ENCODE peak calls at places on chromosomes 4 and X, in ten cellular contexts. One of them, this sample, is unnamed.

GRCh38 chr4:26905172-26905571 is 44.5 kb downstream of the STIM2 start:
- DNase-seq in CD4-positive, alpha-beta T cell: no peak
- DNase-seq in HFFc6: no peak
- DNase-seq in tibial nerve: no peak
- DNase-seq in astrocyte of the cerebellum: no peak
- DNase-seq in left ventricle myocardium inferior: no peak
- DNase-seq in kidney: no peak
- DNase-seq in mucosa of descending colon: no peak
- DNase-seq in transverse colon: no peak
- DNase-seq in fibroblast of the aortic adventitia: no peak
- DNase-seq in this sample: no peak

GRCh38 chr4:158722291-158722916 is 792 bp downstream of the PPID start:
- DNase-seq in kidney: no peak
- DNase-seq in HFFc6: peak; percentile 40
- DNase-seq in mucosa of descending colon: peak; percentile 35
- DNase-seq in fibroblast of the aortic adventitia: peak; percentile 58
- DNase-seq in left ventricle myocardium inferior: no peak
- DNase-seq in CD4-positive, alpha-beta T cell: no peak
- DNase-seq in transverse colon: no peak
- DNase-seq in tibial nerve: no peak
- DNase-seq in astrocyte of the cerebellum: no peak
- DNase-seq in this sample: no peak

GRCh38 chr4:173793937-173794510 is 264.0 kb upstream of the HAND2 start:
- DNase-seq in mucosa of descending colon: no peak
- DNase-seq in kidney: no peak
- DNase-seq in tibial nerve: no peak
- DNase-seq in left ventricle myocardium inferior: no peak
- DNase-seq in fibroblast of the aortic adventitia: peak; percentile 22
- DNase-seq in astrocyte of the cerebellum: no peak
- DNase-seq in transverse colon: no peak
- DNase-seq in CD4-positive, alpha-beta T cell: no peak
- DNase-seq in HFFc6: peak; percentile 7
- DNase-seq in this sample: peak; percentile 24

GRCh38 chrX:48896611-48897011 is 957 bp downstream of the TIMM17B start:
- DNase-seq in transverse colon: no peak
- DNase-seq in left ventricle myocardium inferior: no peak
- DNase-seq in astrocyte of the cerebellum: no peak
- DNase-seq in CD4-positive, alpha-beta T cell: no peak
- DNase-seq in fibroblast of the aortic adventitia: peak; percentile 28
- DNase-seq in HFFc6: no peak
- DNase-seq in tibial nerve: no peak
- DNase-seq in mucosa of descending colon: no peak
- DNase-seq in kidney: peak; percentile 40
- DNase-seq in this sample: no peak

GRCh38 chr4:166153539-166153938 is 280.5 kb downstream of the TLL1 start:
- DNase-seq in CD4-positive, alpha-beta T cell: no peak
- DNase-seq in tibial nerve: peak; percentile 5
- DNase-seq in left ventricle myocardium inferior: no peak
- DNase-seq in transverse colon: no peak
- DNase-seq in mucosa of descending colon: no peak
- DNase-seq in HFFc6: no peak
- DNase-seq in fibroblast of the aortic adventitia: peak; percentile 88
- DNase-seq in astrocyte of the cerebellum: no peak
- DNase-seq in kidney: no peak
- DNase-seq in this sample: no peak

GRCh38 chrX:106177106-106177981 is 9.2 kb downstream of the PWWP3B start:
- DNase-seq in fibroblast of the aortic adventitia: no peak
- DNase-seq in transverse colon: no peak
- DNase-seq in astrocyte of the cerebellum: peak; percentile 54
- DNase-seq in mucosa of descending colon: no peak
- DNase-seq in CD4-positive, alpha-beta T cell: no peak
- DNase-seq in left ventricle myocardium inferior: peak; percentile 64
- DNase-seq in kidney: no peak
- DNase-seq in tibial nerve: peak; percentile 8
- DNase-seq in HFFc6: no peak
- DNase-seq in this sample: no peak

GRCh38 chr4:62640296-62640695 is 1440.2 kb downstream of the ADGRL3 start:
- DNase-seq in HFFc6: no peak
- DNase-seq in kidney: no peak
- DNase-seq in astrocyte of the cerebellum: peak; percentile 15
- DNase-seq in fibroblast of the aortic adventitia: no peak
- DNase-seq in left ventricle myocardium inferior: no peak
- DNase-seq in mucosa of descending colon: no peak
- DNase-seq in CD4-positive, alpha-beta T cell: no peak
- DNase-seq in tibial nerve: no peak
- DNase-seq in transverse colon: no peak
- DNase-seq in this sample: no peak

GRCh38 chr4:41133619-41134018 is 80.7 kb downstream of the APBB2 start:
- DNase-seq in kidney: no peak
- DNase-seq in transverse colon: no peak
- DNase-seq in astrocyte of the cerebellum: no peak
- DNase-seq in fibroblast of the aortic adventitia: no peak
- DNase-seq in HFFc6: no peak
- DNase-seq in left ventricle myocardium inferior: no peak
- DNase-seq in tibial nerve: no peak
- DNase-seq in CD4-positive, alpha-beta T cell: no peak
- DNase-seq in mucosa of descending colon: no peak
- DNase-seq in this sample: no peak

GRCh38 chrX:66731398-66731797 is 92.5 kb upstream of the EDA2R start:
- DNase-seq in transverse colon: no peak
- DNase-seq in astrocyte of the cerebellum: peak; percentile 12
- DNase-seq in mucosa of descending colon: no peak
- DNase-seq in kidney: no peak
- DNase-seq in fibroblast of the aortic adventitia: peak; percentile 76
- DNase-seq in CD4-positive, alpha-beta T cell: no peak
- DNase-seq in tibial nerve: no peak
- DNase-seq in HFFc6: peak; percentile 50
- DNase-seq in left ventricle myocardium inferior: no peak
- DNase-seq in this sample: peak; percentile 7

GRCh38 chr4:101037938-101038413 is 309.4 kb downstream of the PPP3CA start:
- DNase-seq in CD4-positive, alpha-beta T cell: no peak
- DNase-seq in HFFc6: peak; percentile 23
- DNase-seq in transverse colon: no peak
- DNase-seq in fibroblast of the aortic adventitia: no peak
- DNase-seq in tibial nerve: no peak
- DNase-seq in astrocyte of the cerebellum: no peak
- DNase-seq in kidney: no peak
- DNase-seq in left ventricle myocardium inferior: no peak
- DNase-seq in mucosa of descending colon: no peak
- DNase-seq in this sample: no peak

GRCh38 chr4:172232966-172233365 is 419.8 kb downstream of the GALNTL6 start:
- DNase-seq in CD4-positive, alpha-beta T cell: no peak
- DNase-seq in mucosa of descending colon: no peak
- DNase-seq in tibial nerve: no peak
- DNase-seq in kidney: no peak
- DNase-seq in fibroblast of the aortic adventitia: no peak
- DNase-seq in HFFc6: no peak
- DNase-seq in left ventricle myocardium inferior: no peak
- DNase-seq in transverse colon: no peak
- DNase-seq in astrocyte of the cerebellum: no peak
- DNase-seq in this sample: no peak

GRCh38 chr4:67558493-67558892 is at the start of gene STAP1:
- DNase-seq in fibroblast of the aortic adventitia: no peak
- DNase-seq in transverse colon: peak; percentile 15
- DNase-seq in CD4-positive, alpha-beta T cell: no peak
- DNase-seq in tibial nerve: no peak
- DNase-seq in HFFc6: no peak
- DNase-seq in mucosa of descending colon: peak; percentile 26
- DNase-seq in astrocyte of the cerebellum: no peak
- DNase-seq in left ventricle myocardium inferior: no peak
- DNase-seq in kidney: no peak
- DNase-seq in this sample: no peak

GRCh38 chrX:107978707-107979307 is 3.4 kb downstream of the TEX13B start:
- DNase-seq in fibroblast of the aortic adventitia: peak; percentile 38
- DNase-seq in CD4-positive, alpha-beta T cell: no peak
- DNase-seq in left ventricle myocardium inferior: no peak
- DNase-seq in mucosa of descending colon: no peak
- DNase-seq in HFFc6: peak; percentile 13
- DNase-seq in kidney: no peak
- DNase-seq in transverse colon: no peak
- DNase-seq in astrocyte of the cerebellum: no peak
- DNase-seq in tibial nerve: no peak
- DNase-seq in this sample: peak; percentile 1

GRCh38 chr4:38371391-38371851 is 292.6 kb upstream of the KLF3 start:
- DNase-seq in left ventricle myocardium inferior: no peak
- DNase-seq in transverse colon: no peak
- DNase-seq in mucosa of descending colon: no peak
- DNase-seq in tibial nerve: no peak
- DNase-seq in CD4-positive, alpha-beta T cell: no peak
- DNase-seq in fibroblast of the aortic adventitia: peak; percentile 83
- DNase-seq in astrocyte of the cerebellum: peak; percentile 54
- DNase-seq in kidney: no peak
- DNase-seq in HFFc6: peak; percentile 3
- DNase-seq in this sample: no peak

GRCh38 chrX:132068405-132068804 is 45.3 kb downstream of the STK26 start:
- DNase-seq in mucosa of descending colon: no peak
- DNase-seq in fibroblast of the aortic adventitia: no peak
- DNase-seq in transverse colon: no peak
- DNase-seq in left ventricle myocardium inferior: no peak
- DNase-seq in astrocyte of the cerebellum: no peak
- DNase-seq in HFFc6: no peak
- DNase-seq in CD4-positive, alpha-beta T cell: no peak
- DNase-seq in kidney: no peak
- DNase-seq in tibial nerve: no peak
- DNase-seq in this sample: no peak

GRCh38 chr4:152771736-152772533 is 7.6 kb downstream of the TIGD4 start:
- DNase-seq in HFFc6: no peak
- DNase-seq in transverse colon: no peak
- DNase-seq in astrocyte of the cerebellum: no peak
- DNase-seq in fibroblast of the aortic adventitia: no peak
- DNase-seq in kidney: no peak
- DNase-seq in left ventricle myocardium inferior: no peak
- DNase-seq in mucosa of descending colon: no peak
- DNase-seq in tibial nerve: no peak
- DNase-seq in CD4-positive, alpha-beta T cell: no peak
- DNase-seq in this sample: no peak

GRCh38 chrX:22399793-22400192 is 127.1 kb downstream of the CBLL2 start:
- DNase-seq in left ventricle myocardium inferior: no peak
- DNase-seq in tibial nerve: no peak
- DNase-seq in mucosa of descending colon: no peak
- DNase-seq in CD4-positive, alpha-beta T cell: no peak
- DNase-seq in fibroblast of the aortic adventitia: no peak
- DNase-seq in astrocyte of the cerebellum: no peak
- DNase-seq in transverse colon: no peak
- DNase-seq in HFFc6: no peak
- DNase-seq in kidney: no peak
- DNase-seq in this sample: no peak

GRCh38 chr4:159191989-159192388 is 89.1 kb downstream of the RAPGEF2 start:
- DNase-seq in mucosa of descending colon: no peak
- DNase-seq in CD4-positive, alpha-beta T cell: no peak
- DNase-seq in transverse colon: no peak
- DNase-seq in kidney: no peak
- DNase-seq in astrocyte of the cerebellum: peak; percentile 24
- DNase-seq in fibroblast of the aortic adventitia: peak; percentile 76
- DNase-seq in HFFc6: peak; percentile 76
- DNase-seq in left ventricle myocardium inferior: no peak
- DNase-seq in tibial nerve: no peak
- DNase-seq in this sample: no peak

GRCh38 chrX:3244955-3245354 is 101.5 kb downstream of the MXRA5 start:
- DNase-seq in left ventricle myocardium inferior: no peak
- DNase-seq in kidney: no peak
- DNase-seq in CD4-positive, alpha-beta T cell: no peak
- DNase-seq in transverse colon: no peak
- DNase-seq in fibroblast of the aortic adventitia: peak; percentile 12
- DNase-seq in HFFc6: no peak
- DNase-seq in astrocyte of the cerebellum: no peak
- DNase-seq in tibial nerve: no peak
- DNase-seq in mucosa of descending colon: no peak
- DNase-seq in this sample: no peak
- TF ChIP-seq CTCF in left ventricle myocardium inferior: peak; percentile 36
- TF ChIP-seq CTCF in kidney: peak; percentile 9
- TF ChIP-seq CTCF in CD4-positive, alpha-beta T cell: no peak
- TF ChIP-seq CTCF in transverse colon: no peak
- TF ChIP-seq CTCF in fibroblast of the aortic adventitia: no peak
- TF ChIP-seq CTCF in HFFc6: peak; percentile 49
- TF ChIP-seq CTCF in astrocyte of the cerebellum: no peak
- TF ChIP-seq CTCF in tibial nerve: no peak
- TF ChIP-seq CTCF in mucosa of descending colon: no peak
- TF ChIP-seq CTCF in this sample: no peak

DNA sequence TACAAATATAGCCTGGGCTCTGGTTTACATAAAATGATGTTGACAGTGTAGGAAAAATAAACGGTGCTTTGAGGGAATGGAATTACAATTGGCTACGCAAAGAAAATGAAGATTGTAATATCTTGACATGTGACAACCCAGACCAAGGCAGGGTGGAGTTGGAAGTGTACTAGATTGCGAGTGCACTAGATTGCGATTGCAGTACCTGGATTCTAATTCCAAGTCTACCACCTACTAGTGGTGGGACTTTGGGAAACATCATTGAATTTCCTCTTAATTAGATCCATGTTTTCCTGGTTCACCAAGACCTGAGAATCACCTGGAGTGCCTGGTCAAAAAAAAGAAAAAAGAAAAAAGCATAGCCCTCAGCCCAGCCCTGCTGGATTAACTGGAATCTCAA is 18.6 kb downstream of the EGF start:
- DNase-seq in kidney: no peak
- DNase-seq in astrocyte of the cerebellum: no peak
- DNase-seq in transverse colon: no peak
- DNase-seq in HFFc6: no peak
- DNase-seq in mucosa of descending colon: no peak
- DNase-seq in tibial nerve: no peak
- DNase-seq in fibroblast of the aortic adventitia: no peak
- DNase-seq in left ventricle myocardium inferior: no peak
- DNase-seq in CD4-positive, alpha-beta T cell: no peak
- DNase-seq in this sample: no peak
- TF ChIP-seq CTCF in kidney: no peak
- TF ChIP-seq CTCF in astrocyte of the cerebellum: no peak
- TF ChIP-seq CTCF in transverse colon: no peak
- TF ChIP-seq CTCF in HFFc6: peak; percentile 10
- TF ChIP-seq CTCF in mucosa of descending colon: no peak
- TF ChIP-seq CTCF in tibial nerve: no peak
- TF ChIP-seq CTCF in fibroblast of the aortic adventitia: no peak
- TF ChIP-seq CTCF in left ventricle myocardium inferior: no peak
- TF ChIP-seq CTCF in CD4-positive, alpha-beta T cell: no peak
- TF ChIP-seq CTCF in this sample: no peak

DNA sequence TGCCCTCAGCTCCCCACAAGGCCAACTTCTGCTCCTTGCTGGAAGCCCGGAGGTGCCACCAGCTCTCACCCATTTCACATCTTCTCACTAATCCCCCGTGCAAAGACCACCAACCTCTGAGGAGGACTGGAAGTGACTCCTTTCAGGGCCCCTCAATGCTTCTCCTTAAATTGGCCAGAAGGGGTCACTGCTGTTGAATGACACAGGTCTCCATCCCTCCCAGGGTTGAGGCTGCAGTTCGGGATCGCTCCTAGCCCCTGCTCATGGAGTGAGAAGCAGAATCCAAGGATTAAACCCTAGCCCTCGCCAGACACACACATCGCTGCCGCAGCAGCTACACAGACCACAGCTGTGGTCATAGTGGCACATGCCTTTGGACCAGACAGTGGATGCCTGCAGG is 279.5 kb upstream of the TAPT1 start:
- DNase-seq in HFFc6: peak; percentile 2
- DNase-seq in transverse colon: no peak
- DNase-seq in tibial nerve: no peak
- DNase-seq in mucosa of descending colon: no peak
- DNase-seq in CD4-positive, alpha-beta T cell: no peak
- DNase-seq in astrocyte of the cerebellum: no peak
- DNase-seq in fibroblast of the aortic adventitia: peak; percentile 42
- DNase-seq in left ventricle myocardium inferior: no peak
- DNase-seq in kidney: peak; percentile 37
- DNase-seq in this sample: no peak
- TF ChIP-seq CTCF in HFFc6: peak; percentile 66
- TF ChIP-seq CTCF in transverse colon: no peak
- TF ChIP-seq CTCF in tibial nerve: no peak
- TF ChIP-seq CTCF in mucosa of descending colon: no peak
- TF ChIP-seq CTCF in CD4-positive, alpha-beta T cell: no peak
- TF ChIP-seq CTCF in astrocyte of the cerebellum: peak; percentile 30
- TF ChIP-seq CTCF in fibroblast of the aortic adventitia: peak; percentile 46
- TF ChIP-seq CTCF in left ventricle myocardium inferior: peak; percentile 39
- TF ChIP-seq CTCF in kidney: peak; percentile 7
- TF ChIP-seq CTCF in this sample: peak; percentile 42

GRCh38 chr4:156294577-156294976 is 340.9 kb upstream of the CTSO start:
- DNase-seq in fibroblast of the aortic adventitia: peak; percentile 87
- DNase-seq in transverse colon: no peak
- DNase-seq in tibial nerve: no peak
- DNase-seq in left ventricle myocardium inferior: no peak
- DNase-seq in HFFc6: peak; percentile 86
- DNase-seq in astrocyte of the cerebellum: peak; percentile 61
- DNase-seq in CD4-positive, alpha-beta T cell: no peak
- DNase-seq in mucosa of descending colon: peak; percentile 3
- DNase-seq in kidney: no peak
- DNase-seq in this sample: peak; percentile 36
- TF ChIP-seq CTCF in fibroblast of the aortic adventitia: peak; percentile 33
- TF ChIP-seq CTCF in transverse colon: peak; percentile 20
- TF ChIP-seq CTCF in tibial nerve: peak; percentile 7
- TF ChIP-seq CTCF in left ventricle myocardium inferior: no peak
- TF ChIP-seq CTCF in HFFc6: peak; percentile 77
- TF ChIP-seq CTCF in astrocyte of the cerebellum: peak; percentile 44
- TF ChIP-seq CTCF in CD4-positive, alpha-beta T cell: no peak
- TF ChIP-seq CTCF in mucosa of descending colon: no peak
- TF ChIP-seq CTCF in kidney: peak; percentile 18
- TF ChIP-seq CTCF in this sample: peak; percentile 49

This sample was measured in AG04450.